ENCODE peak calls at places on chromosomes 13 and 19, in six cellular contexts. Z is foreskin keratinocyte; D is fibroblast of the conjunctiva; K is HAP-1; F is IMR-90; A is activated effector memory CD4-positive, alpha-beta T cell treated with Interleukin-2 at 50 U/mL for 16 hours. E is an unnamed sample.

GRCh38 chr19:52904052-52904451 is 6.6 kb upstream of the ZNF320 start:
- DNase-seq in Z (no peak), D (no peak), K (no peak), F (no peak), A (no peak), E (no peak)

GRCh38 chr13:41601718-41602445 is 144.5 kb downstream of the RGCC start:
- DNase-seq in Z (no peak), D (peak), K (no peak), F (no peak), A (no peak), E (peak)

GRCh38 chr13:97142452-97142851 is 79.7 kb upstream of the MBNL2 start:
- DNase-seq in Z (no peak), D (no peak), K (peak), F (no peak), A (no peak), E (no peak)

GRCh38 chr19:956747-957451 is 27.2 kb upstream of the WDR18 start:
- DNase-seq in Z (no peak), D (no peak), K (no peak), F (peak), A (no peak), E (no peak)

GRCh38 chr19:4910594-4911273 is 1.4 kb downstream of the UHRF1 start:
- DNase-seq in Z (peak), D (no peak), K (peak), F (peak), A (no peak), E (peak)

GRCh38 chr19:40398417-40399056 is 8.6 kb upstream of the HIPK4 start:
- DNase-seq in Z (peak), D (no peak), K (peak), F (no peak), A (peak), E (peak)

GRCh38 chr19:48796468-48797083 is 14.3 kb downstream of the BCAT2 start:
- DNase-seq in Z (no peak), D (no peak), K (no peak), F (no peak), A (no peak), E (no peak)

GRCh38 chr19:17616961-17617806 is 61.7 kb downstream of the COLGALT1 start:
- DNase-seq in Z (peak), D (no peak), K (peak), F (peak), A (no peak), E (no peak)

GRCh38 chr13:110340812-110341444 is 33.8 kb downstream of the COL4A2 start:
- DNase-seq in Z (no peak), D (no peak), K (no peak), F (peak), A (peak), E (peak)